ENCODE peak calls at places on chromosome 14, in six cellular contexts. One of them, this sample, is unnamed.
A peak's percentile ranks its signal among the peaks of the same experiment; 100 is the strongest.

GRCh38 chr14:68800361-68800760 is 7.5 kb upstream of the ZFP36L1 start:
- DNase-seq in NCI-H2107: no peak
- DNase-seq in neural crest cell: no peak
- DNase-seq in iris pigment epithelial cell: peak; percentile 42
- DNase-seq in M059J: peak; percentile 81
- DNase-seq in GM10248: no peak
- DNase-seq in this sample: no peak

GRCh38 chr14:67446371-67447032 is 34.5 kb upstream of the PLEK2 start:
- DNase-seq in NCI-H2107: peak; percentile 28
- DNase-seq in neural crest cell: no peak
- DNase-seq in iris pigment epithelial cell: no peak
- DNase-seq in M059J: peak; percentile 65
- DNase-seq in GM10248: no peak
- DNase-seq in this sample: no peak

GRCh38 chr14:33812181-33812580 is 138.7 kb downstream of the EGLN3 start:
- DNase-seq in NCI-H2107: no peak
- DNase-seq in neural crest cell: no peak
- DNase-seq in iris pigment epithelial cell: no peak
- DNase-seq in M059J: no peak
- DNase-seq in GM10248: no peak
- DNase-seq in this sample: no peak

GRCh38 chr14:61388173-61388975 is 67.0 kb downstream of the PRKCH start:
- DNase-seq in NCI-H2107: peak; percentile 62
- DNase-seq in neural crest cell: no peak
- DNase-seq in iris pigment epithelial cell: peak; percentile 5
- DNase-seq in M059J: peak; percentile 80
- DNase-seq in GM10248: peak; percentile 55
- DNase-seq in this sample: peak; percentile 83

GRCh38 chr14:32816588-32816987 is 122.1 kb upstream of the NPAS3 start:
- DNase-seq in NCI-H2107: no peak
- DNase-seq in neural crest cell: no peak
- DNase-seq in iris pigment epithelial cell: no peak
- DNase-seq in M059J: no peak
- DNase-seq in GM10248: no peak
- DNase-seq in this sample: no peak

GRCh38 chr14:76152333-76152681 is 585 bp downstream of the GPATCH2L start:
- DNase-seq in NCI-H2107: no peak
- DNase-seq in neural crest cell: peak; percentile 29
- DNase-seq in iris pigment epithelial cell: peak; percentile 91
- DNase-seq in M059J: peak; percentile 90
- DNase-seq in GM10248: peak; percentile 79
- DNase-seq in this sample: peak; percentile 70

GRCh38 chr14:61628192-61628591 is 67.1 kb upstream of the HIF1A start:
- DNase-seq in NCI-H2107: no peak
- DNase-seq in neural crest cell: no peak
- DNase-seq in iris pigment epithelial cell: no peak
- DNase-seq in M059J: no peak
- DNase-seq in GM10248: no peak
- DNase-seq in this sample: peak; percentile 8

GRCh38 chr14:52068741-52069616 is at the start of gene NID2:
- DNase-seq in NCI-H2107: no peak
- DNase-seq in neural crest cell: peak; percentile 84
- DNase-seq in iris pigment epithelial cell: peak; percentile 96
- DNase-seq in M059J: peak; percentile 92
- DNase-seq in GM10248: peak; percentile 39
- DNase-seq in this sample: no peak

GRCh38 chr14:50343424-50343823 is 31.3 kb downstream of the DMAC2L start:
- DNase-seq in NCI-H2107: no peak
- DNase-seq in neural crest cell: no peak
- DNase-seq in iris pigment epithelial cell: no peak
- DNase-seq in M059J: no peak
- DNase-seq in GM10248: no peak
- DNase-seq in this sample: no peak

GRCh38 chr14:94115631-94116030 is 5.1 kb downstream of the IFI27 start:
- DNase-seq in NCI-H2107: no peak
- DNase-seq in neural crest cell: no peak
- DNase-seq in iris pigment epithelial cell: no peak
- DNase-seq in M059J: no peak
- DNase-seq in GM10248: no peak
- DNase-seq in this sample: no peak

GRCh38 chr14:35822501-35822900 is 3.6 kb upstream of the BRMS1L start:
- DNase-seq in NCI-H2107: no peak
- DNase-seq in neural crest cell: no peak
- DNase-seq in iris pigment epithelial cell: no peak
- DNase-seq in M059J: no peak
- DNase-seq in GM10248: no peak
- DNase-seq in this sample: no peak

GRCh38 chr14:101471723-101472517 is 89.4 kb upstream of the DIO3 start:
- DNase-seq in NCI-H2107: no peak
- DNase-seq in neural crest cell: no peak
- DNase-seq in iris pigment epithelial cell: no peak
- DNase-seq in M059J: no peak
- DNase-seq in GM10248: no peak
- DNase-seq in this sample: no peak

GRCh38 chr14:73786632-73786941 is 65.0 kb upstream of the PTGR2 start:
- DNase-seq in NCI-H2107: no peak
- DNase-seq in neural crest cell: peak; percentile 31
- DNase-seq in iris pigment epithelial cell: no peak
- DNase-seq in M059J: peak; percentile 56
- DNase-seq in GM10248: no peak
- DNase-seq in this sample: no peak

GRCh38 chr14:90087433-90087832 is 25.6 kb downstream of the KCNK13 start:
- DNase-seq in NCI-H2107: no peak
- DNase-seq in neural crest cell: no peak
- DNase-seq in iris pigment epithelial cell: peak; percentile 93
- DNase-seq in M059J: peak; percentile 73
- DNase-seq in GM10248: no peak
- DNase-seq in this sample: peak; percentile 82

GRCh38 chr14:99460793-99461192 is 19.9 kb downstream of the SETD3 start:
- DNase-seq in NCI-H2107: no peak
- DNase-seq in neural crest cell: no peak
- DNase-seq in iris pigment epithelial cell: peak; percentile 25
- DNase-seq in M059J: peak; percentile 2
- DNase-seq in GM10248: no peak
- DNase-seq in this sample: no peak

GRCh38 chr14:26218858-26219257 is 379.0 kb downstream of the NOVA1 start:
- DNase-seq in NCI-H2107: no peak
- DNase-seq in neural crest cell: no peak
- DNase-seq in iris pigment epithelial cell: no peak
- DNase-seq in M059J: no peak
- DNase-seq in GM10248: no peak
- DNase-seq in this sample: no peak

GRCh38 chr14:66432334-66432733 is 53.8 kb upstream of the CCDC196 start:
- DNase-seq in NCI-H2107: no peak
- DNase-seq in neural crest cell: no peak
- DNase-seq in iris pigment epithelial cell: no peak
- DNase-seq in M059J: no peak
- DNase-seq in GM10248: no peak
- DNase-seq in this sample: no peak

GRCh38 chr14:100615736-100616695 is 28.8 kb upstream of the BEGAIN start:
- DNase-seq in NCI-H2107: no peak
- DNase-seq in neural crest cell: no peak
- DNase-seq in iris pigment epithelial cell: no peak
- DNase-seq in M059J: no peak
- DNase-seq in GM10248: no peak
- DNase-seq in this sample: no peak

GRCh38 chr14:70023871-70024270 is 144.7 kb downstream of the SMOC1 start:
- DNase-seq in NCI-H2107: no peak
- DNase-seq in neural crest cell: no peak
- DNase-seq in iris pigment epithelial cell: no peak
- DNase-seq in M059J: no peak
- DNase-seq in GM10248: no peak
- DNase-seq in this sample: no peak

GRCh38 chr14:54773171-54774006 is 129.2 kb downstream of the GCH1 start:
- DNase-seq in NCI-H2107: peak; percentile 66
- DNase-seq in neural crest cell: peak; percentile 57
- DNase-seq in iris pigment epithelial cell: peak; percentile 100
- DNase-seq in M059J: peak; percentile 100
- DNase-seq in GM10248: peak; percentile 74
- DNase-seq in this sample: peak; percentile 97

GRCh38 chr14:74906923-74907620 is 16.0 kb downstream of the RPS6KL1 start:
- DNase-seq in NCI-H2107: no peak
- DNase-seq in neural crest cell: no peak
- DNase-seq in iris pigment epithelial cell: no peak
- DNase-seq in M059J: no peak
- DNase-seq in GM10248: no peak
- DNase-seq in this sample: no peak

GRCh38 chr14:61116369-61116768 is 135.3 kb downstream of the SLC38A6 start:
- DNase-seq in NCI-H2107: no peak
- DNase-seq in neural crest cell: no peak
- DNase-seq in iris pigment epithelial cell: no peak
- DNase-seq in M059J: no peak
- DNase-seq in GM10248: no peak
- DNase-seq in this sample: no peak

GRCh38 chr14:72636094-72636493 is 257.8 kb downstream of the DPF3 start:
- DNase-seq in NCI-H2107: no peak
- DNase-seq in neural crest cell: no peak
- DNase-seq in iris pigment epithelial cell: no peak
- DNase-seq in M059J: no peak
- DNase-seq in GM10248: no peak
- DNase-seq in this sample: no peak

GRCh38 chr14:105388976-105389375 is 9.4 kb upstream of the TEX22 start:
- DNase-seq in NCI-H2107: no peak
- DNase-seq in neural crest cell: no peak
- DNase-seq in iris pigment epithelial cell: no peak
- DNase-seq in M059J: no peak
- DNase-seq in GM10248: no peak
- DNase-seq in this sample: no peak

GRCh38 chr14:74552623-74553022 is 59.1 kb downstream of the ISCA2 start:
- DNase-seq in NCI-H2107: no peak
- DNase-seq in neural crest cell: no peak
- DNase-seq in iris pigment epithelial cell: no peak
- DNase-seq in M059J: no peak
- DNase-seq in GM10248: no peak
- DNase-seq in this sample: no peak

GRCh38 chr14:99176156-99176945 is 95.6 kb downstream of the BCL11B start:
- DNase-seq in NCI-H2107: no peak
- DNase-seq in neural crest cell: no peak
- DNase-seq in iris pigment epithelial cell: no peak
- DNase-seq in M059J: no peak
- DNase-seq in GM10248: no peak
- DNase-seq in this sample: no peak

GRCh38 chr14:54267172-54267571 is 129.6 kb upstream of the CDKN3 start:
- DNase-seq in NCI-H2107: no peak
- DNase-seq in neural crest cell: no peak
- DNase-seq in iris pigment epithelial cell: no peak
- DNase-seq in M059J: peak; percentile 7
- DNase-seq in GM10248: peak; percentile 29
- DNase-seq in this sample: no peak

GRCh38 chr14:67490201-67490600 is 1.7 kb upstream of the TMEM229B start:
- DNase-seq in NCI-H2107: no peak
- DNase-seq in neural crest cell: no peak
- DNase-seq in iris pigment epithelial cell: peak; percentile 6
- DNase-seq in M059J: no peak
- DNase-seq in GM10248: no peak
- DNase-seq in this sample: no peak

GRCh38 chr14:70891741-70892140 is 15.5 kb upstream of the PCNX1 start:
- DNase-seq in NCI-H2107: no peak
- DNase-seq in neural crest cell: no peak
- DNase-seq in iris pigment epithelial cell: peak; percentile 51
- DNase-seq in M059J: no peak
- DNase-seq in GM10248: no peak
- DNase-seq in this sample: no peak

GRCh38 chr14:100294213-100294962 is 11.9 kb downstream of the SLC25A29 start:
- DNase-seq in NCI-H2107: no peak
- DNase-seq in neural crest cell: no peak
- DNase-seq in iris pigment epithelial cell: no peak
- DNase-seq in M059J: no peak
- DNase-seq in GM10248: no peak
- DNase-seq in this sample: no peak

GRCh38 chr14:104507443-104507842 is 72.1 kb upstream of the C14orf180 start:
- DNase-seq in NCI-H2107: no peak
- DNase-seq in neural crest cell: no peak
- DNase-seq in iris pigment epithelial cell: no peak
- DNase-seq in M059J: no peak
- DNase-seq in GM10248: no peak
- DNase-seq in this sample: no peak

This sample was measured in A172.